ENCODE peak calls at places on chromosomes 2 and 18, in four cellular contexts. E, G, J and S are unnamed samples. For H3K4me1, the result is how much of the 10 kb centered on the place peaks cover.

GRCh38 chr2:200298816-200299215 is 7.7 kb upstream of the SPATS2L start:
- DNase-seq in E (no peak), G (no peak), J (no peak), S (no peak)

GRCh38 chr2:239777219-239777618 is 247.9 kb downstream of the NDUFA10 start:
- DNase-seq in E (no peak), G (no peak), J (no peak), S (no peak)

GRCh38 chr2:46672752-46673151 is 193.4 kb downstream of the TMEM247 start:
- DNase-seq in E (no peak), G (no peak), J (no peak), S (no peak)

GRCh38 chr2:98959759-98960507 is 23.9 kb upstream of the CRACDL start:
- DNase-seq in E (no peak), G (no peak), J (no peak), S (no peak)

GRCh38 chr2:59339121-59339836 is 1098.2 kb upstream of the FANCL start:
- DNase-seq in E (no peak), G (no peak), J (no peak), S (no peak)

GRCh38 chr2:234495801-234496441 is 960 bp downstream of the ARL4C start:
- DNase-seq in E (no peak), G (no peak), J (no peak), S (no peak)

GRCh38 chr2:240567872-240568677 is at the start of gene RNPEPL1:
- DNase-seq in E (no peak), G (no peak), J (no peak), S (no peak)

GRCh38 chr2:162317910-162318279 is 589 bp downstream of the IFIH1 start:
- DNase-seq in E (no peak), G (no peak), J (no peak), S (no peak)

GRCh38 chr2:42932271-42933151 is 140.1 kb upstream of the HAAO start:
- DNase-seq in E (no peak), G (no peak), J (no peak), S (no peak)
- TF ChIP-seq SUZ12 in E (no peak), G (no peak), J (no peak), S (no peak)

GRCh38 chr2:10452956-10453885 is 5.1 kb upstream of the ODC1 start:
- DNase-seq in E (no peak), G (no peak), J (no peak), S (no peak)
- H3K4me1 ChIP-seq in E (under half), G (under half), J (under half), S (under half)

GRCh38 chr2:43675646-43676321 is 445 bp downstream of the C1GALT1C1L start:
- DNase-seq in E (no peak), G (no peak), J (no peak), S (no peak)

DNA sequence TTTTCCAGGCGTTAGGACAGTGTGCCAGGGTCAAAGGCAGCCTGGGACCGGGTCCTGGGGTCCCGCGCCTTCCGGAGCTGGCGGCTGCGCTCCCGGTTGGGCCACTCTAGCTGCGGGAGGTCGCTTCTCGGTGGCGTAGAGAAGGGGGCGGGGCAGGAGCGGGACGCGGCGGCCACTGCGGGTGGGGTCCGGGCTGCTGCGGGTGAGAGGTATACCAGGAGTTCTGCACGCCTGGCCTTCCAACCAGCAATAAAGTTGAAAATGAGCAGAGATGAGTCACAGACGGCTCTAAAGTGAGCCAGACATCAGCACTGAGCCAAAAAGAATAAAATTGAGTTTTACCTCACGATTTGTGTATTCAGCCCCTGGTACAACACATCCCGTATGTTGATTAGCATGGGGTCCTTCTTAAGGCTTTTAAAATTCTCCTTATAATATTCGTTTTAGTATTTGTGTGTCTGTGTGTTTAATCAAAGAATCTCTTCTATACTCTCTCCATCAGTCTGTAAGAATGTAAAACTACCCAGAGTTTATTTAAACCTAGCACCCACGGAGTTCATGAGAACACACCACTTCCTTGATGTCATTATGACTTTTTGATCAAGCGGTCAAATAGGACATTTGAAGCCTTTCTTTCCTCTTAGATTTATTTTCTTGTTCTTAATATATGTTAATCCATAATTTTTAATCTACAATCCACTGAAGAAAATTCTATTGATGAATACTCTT is at the start of gene C1GALT1C1L:
- DNase-seq in E (no peak), G (no peak), J (peak), S (no peak)
- TF ChIP-seq SUZ12 in E (no peak), G (no peak), J (no peak), S (no peak)

GRCh38 chr18:44697315-44697714 is 16.6 kb downstream of the SETBP1 start:
- DNase-seq in E (no peak), G (no peak), J (no peak), S (no peak)
- H3K4me1 ChIP-seq in E (under half), G (under half), J (under half), S (under half)

GRCh38 chr2:157894694-157895450 is 18.7 kb upstream of the ACVR1 start:
- DNase-seq in E (no peak), G (no peak), J (no peak), S (no peak)
- TF ChIP-seq SUZ12 in E (no peak), G (no peak), J (no peak), S (no peak)

GRCh38 chr2:10385933-10386773 is 62.0 kb downstream of the ODC1 start:
- DNase-seq in E (no peak), G (no peak), J (peak), S (no peak)

GRCh38 chr2:10387033-10387432 is 61.1 kb downstream of the ODC1 start:
- DNase-seq in E (no peak), G (no peak), J (no peak), S (no peak)

GRCh38 chr2:10382313-10383061 is 65.6 kb downstream of the ODC1 start:
- DNase-seq in E (no peak), G (peak), J (no peak), S (no peak)

GRCh38 chr2:10384089-10384734 is 63.9 kb downstream of the ODC1 start:
- DNase-seq in E (no peak), G (no peak), J (no peak), S (no peak)

GRCh38 chr2:10385501-10385900 is 62.6 kb downstream of the ODC1 start:
- DNase-seq in E (no peak), G (no peak), J (no peak), S (no peak)
- H3K4me1 ChIP-seq in E (under half), G (under half), J (under half), S (under half)

DNA sequence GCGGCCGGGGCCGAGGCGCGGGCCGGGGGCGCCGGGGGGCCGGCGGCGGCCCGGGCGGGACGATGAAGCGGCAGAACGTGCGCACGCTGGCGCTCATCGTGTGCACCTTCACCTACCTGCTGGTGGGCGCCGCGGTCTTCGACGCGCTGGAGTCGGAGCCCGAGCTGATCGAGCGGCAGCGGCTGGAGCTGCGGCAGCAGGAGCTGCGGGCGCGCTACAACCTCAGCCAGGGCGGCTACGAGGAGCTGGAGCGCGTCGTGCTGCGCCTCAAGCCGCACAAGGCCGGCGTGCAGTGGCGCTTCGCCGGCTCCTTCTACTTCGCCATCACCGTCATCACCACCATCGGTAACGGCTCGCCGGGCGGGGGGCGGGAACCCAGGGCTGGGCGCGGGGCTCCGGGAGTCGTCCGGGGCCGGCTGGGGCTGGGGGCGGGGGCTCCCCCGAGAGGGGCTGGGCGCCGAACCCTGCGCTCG is 328 bp downstream of the KCNK3 start:
- DNase-seq in E (peak), G (no peak), J (no peak), S (peak)
- TF ChIP-seq SUZ12 in E (no peak), G (peak), J (no peak), S (no peak)